ENCODE peak calls at places on chromosomes 7 and 10, in seven cellular contexts. One of them, this sample, is unnamed.
A peak's percentile ranks its signal among the peaks of the same experiment; 100 is the strongest.

GRCh38 chr10:121812031-121812430 is 115.8 kb downstream of the ATE1 start:
- DNase-seq in hepatocyte: no peak
- DNase-seq in Peyer's patch: no peak
- DNase-seq in esophagus squamous epithelium: no peak
- DNase-seq in GM23338: no peak
- DNase-seq in lung: no peak
- DNase-seq in H1: no peak
- DNase-seq in this sample: no peak

GRCh38 chr7:71364559-71364958 is 232.6 kb downstream of the GALNT17 start:
- DNase-seq in hepatocyte: no peak
- DNase-seq in Peyer's patch: no peak
- DNase-seq in esophagus squamous epithelium: no peak
- DNase-seq in GM23338: peak; percentile 71
- DNase-seq in lung: no peak
- DNase-seq in H1: no peak
- DNase-seq in this sample: no peak

GRCh38 chr10:125093199-125093841 is 67.0 kb downstream of the CTBP2 start:
- DNase-seq in hepatocyte: peak; percentile 42
- DNase-seq in Peyer's patch: no peak
- DNase-seq in esophagus squamous epithelium: no peak
- DNase-seq in GM23338: no peak
- DNase-seq in lung: no peak
- DNase-seq in H1: no peak
- DNase-seq in this sample: peak; percentile 85

GRCh38 chr10:69742928-69743602 is 58.6 kb upstream of the COL13A1 start:
- DNase-seq in hepatocyte: peak; percentile 55
- DNase-seq in Peyer's patch: no peak
- DNase-seq in esophagus squamous epithelium: no peak
- DNase-seq in GM23338: peak; percentile 75
- DNase-seq in lung: no peak
- DNase-seq in H1: peak; percentile 86
- DNase-seq in this sample: no peak

GRCh38 chr10:132465193-132465888 is 68.3 kb downstream of the PWWP2B start:
- DNase-seq in hepatocyte: no peak
- DNase-seq in Peyer's patch: no peak
- DNase-seq in esophagus squamous epithelium: no peak
- DNase-seq in GM23338: peak; percentile 73
- DNase-seq in lung: no peak
- DNase-seq in H1: no peak
- DNase-seq in this sample: no peak

GRCh38 chr10:79328147-79328701 is 19.0 kb upstream of the PPIF start:
- DNase-seq in hepatocyte: no peak
- DNase-seq in Peyer's patch: no peak
- DNase-seq in esophagus squamous epithelium: no peak
- DNase-seq in GM23338: no peak
- DNase-seq in lung: no peak
- DNase-seq in H1: no peak
- DNase-seq in this sample: no peak

GRCh38 chr7:23347682-23348180 is 48.6 kb downstream of the MALSU1 start:
- DNase-seq in hepatocyte: no peak
- DNase-seq in Peyer's patch: no peak
- DNase-seq in esophagus squamous epithelium: no peak
- DNase-seq in GM23338: no peak
- DNase-seq in lung: no peak
- DNase-seq in H1: no peak
- DNase-seq in this sample: no peak

GRCh38 chr10:14820010-14820774 is 17.6 kb downstream of the CDNF start:
- DNase-seq in hepatocyte: peak; percentile 61
- DNase-seq in Peyer's patch: no peak
- DNase-seq in esophagus squamous epithelium: no peak
- DNase-seq in GM23338: no peak
- DNase-seq in lung: no peak
- DNase-seq in H1: no peak
- DNase-seq in this sample: no peak

GRCh38 chr10:124378817-124379510 is 39.8 kb downstream of the OAT start:
- DNase-seq in hepatocyte: no peak
- DNase-seq in Peyer's patch: no peak
- DNase-seq in esophagus squamous epithelium: no peak
- DNase-seq in GM23338: no peak
- DNase-seq in lung: peak; percentile 38
- DNase-seq in H1: no peak
- DNase-seq in this sample: no peak

GRCh38 chr10:128186959-128187787 is 61.0 kb upstream of the MKI67 start:
- DNase-seq in hepatocyte: no peak
- DNase-seq in Peyer's patch: no peak
- DNase-seq in esophagus squamous epithelium: no peak
- DNase-seq in GM23338: no peak
- DNase-seq in lung: no peak
- DNase-seq in H1: no peak
- DNase-seq in this sample: no peak

GRCh38 chr7:131010029-131010705 is 276.2 kb upstream of the KLF14 start:
- DNase-seq in hepatocyte: no peak
- DNase-seq in Peyer's patch: no peak
- DNase-seq in esophagus squamous epithelium: no peak
- DNase-seq in GM23338: no peak
- DNase-seq in lung: no peak
- DNase-seq in H1: no peak
- DNase-seq in this sample: no peak

GRCh38 chr7:40826419-40827216 is 691.8 kb downstream of the SUGCT start:
- DNase-seq in hepatocyte: no peak
- DNase-seq in Peyer's patch: no peak
- DNase-seq in esophagus squamous epithelium: no peak
- DNase-seq in GM23338: peak; percentile 49
- DNase-seq in lung: no peak
- DNase-seq in H1: no peak
- DNase-seq in this sample: no peak

GRCh38 chr7:22854158-22855048 is 31.8 kb upstream of the TOMM7 start:
- DNase-seq in hepatocyte: peak; percentile 74
- DNase-seq in Peyer's patch: peak; percentile 88
- DNase-seq in esophagus squamous epithelium: peak; percentile 16
- DNase-seq in GM23338: peak; percentile 92
- DNase-seq in lung: peak; percentile 91
- DNase-seq in H1: peak; percentile 88
- DNase-seq in this sample: peak; percentile 95

GRCh38 chr7:94580601-94581000 is 71.0 kb downstream of the CASD1 start:
- DNase-seq in hepatocyte: peak; percentile 60
- DNase-seq in Peyer's patch: no peak
- DNase-seq in esophagus squamous epithelium: no peak
- DNase-seq in GM23338: no peak
- DNase-seq in lung: peak; percentile 73
- DNase-seq in H1: no peak
- DNase-seq in this sample: no peak

GRCh38 chr10:69461327-69462025 is 10.2 kb downstream of the TSPAN15 start:
- DNase-seq in hepatocyte: no peak
- DNase-seq in Peyer's patch: no peak
- DNase-seq in esophagus squamous epithelium: no peak
- DNase-seq in GM23338: no peak
- DNase-seq in lung: no peak
- DNase-seq in H1: no peak
- DNase-seq in this sample: no peak

GRCh38 chr7:51198654-51199053 is 118.0 kb downstream of the COBL start:
- DNase-seq in hepatocyte: no peak
- DNase-seq in Peyer's patch: no peak
- DNase-seq in esophagus squamous epithelium: no peak
- DNase-seq in GM23338: no peak
- DNase-seq in lung: no peak
- DNase-seq in H1: no peak
- DNase-seq in this sample: no peak

GRCh38 chr7:81457858-81458522 is 311.9 kb downstream of the HGF start:
- DNase-seq in hepatocyte: peak; percentile 70
- DNase-seq in Peyer's patch: no peak
- DNase-seq in esophagus squamous epithelium: no peak
- DNase-seq in GM23338: peak; percentile 20
- DNase-seq in lung: no peak
- DNase-seq in H1: no peak
- DNase-seq in this sample: no peak

GRCh38 chr10:114272696-114273095 is 33.6 kb downstream of the VWA2 start:
- DNase-seq in hepatocyte: no peak
- DNase-seq in Peyer's patch: no peak
- DNase-seq in esophagus squamous epithelium: no peak
- DNase-seq in GM23338: no peak
- DNase-seq in lung: no peak
- DNase-seq in H1: no peak
- DNase-seq in this sample: no peak

GRCh38 chr7:19538036-19538435 is 170.8 kb downstream of the POLR1F start:
- DNase-seq in hepatocyte: no peak
- DNase-seq in Peyer's patch: no peak
- DNase-seq in esophagus squamous epithelium: no peak
- DNase-seq in GM23338: peak; percentile 4
- DNase-seq in lung: no peak
- DNase-seq in H1: no peak
- DNase-seq in this sample: no peak

GRCh38 chr10:110226926-110227641 is 19.7 kb downstream of the MXI1 start:
- DNase-seq in hepatocyte: peak; percentile 70
- DNase-seq in Peyer's patch: peak; percentile 79
- DNase-seq in esophagus squamous epithelium: peak; percentile 93
- DNase-seq in GM23338: peak; percentile 76
- DNase-seq in lung: peak; percentile 81
- DNase-seq in H1: peak; percentile 61
- DNase-seq in this sample: peak; percentile 87

GRCh38 chr7:98091523-98091922 is 15.1 kb upstream of the LMTK2 start:
- DNase-seq in hepatocyte: no peak
- DNase-seq in Peyer's patch: no peak
- DNase-seq in esophagus squamous epithelium: no peak
- DNase-seq in GM23338: no peak
- DNase-seq in lung: no peak
- DNase-seq in H1: no peak
- DNase-seq in this sample: no peak
- TF ChIP-seq CTCF in hepatocyte: no peak
- TF ChIP-seq CTCF in Peyer's patch: no peak
- TF ChIP-seq CTCF in esophagus squamous epithelium: no peak
- TF ChIP-seq CTCF in GM23338: no peak
- TF ChIP-seq CTCF in lung: no peak
- TF ChIP-seq CTCF in H1: no peak
- TF ChIP-seq CTCF in this sample: no peak

GRCh38 chr10:97747573-97747972 is 10.6 kb downstream of the ZFYVE27 start:
- DNase-seq in hepatocyte: no peak
- DNase-seq in Peyer's patch: no peak
- DNase-seq in esophagus squamous epithelium: no peak
- DNase-seq in GM23338: no peak
- DNase-seq in lung: no peak
- DNase-seq in H1: no peak
- DNase-seq in this sample: no peak
- H3K36me3 ChIP-seq in hepatocyte: no peaks in the 10 kb centered on the region
- H3K36me3 ChIP-seq in Peyer's patch: peaks cover 3% of the 10 kb centered on the region
- H3K36me3 ChIP-seq in esophagus squamous epithelium: peaks cover 46% of the 10 kb centered on the region
- H3K36me3 ChIP-seq in GM23338: peaks cover 21% of the 10 kb centered on the region
- H3K36me3 ChIP-seq in lung: peaks cover 56% of the 10 kb centered on the region
- H3K36me3 ChIP-seq in H1: peaks cover 50% of the 10 kb centered on the region
- H3K36me3 ChIP-seq in this sample: peaks cover 81% of the 10 kb centered on the region

GRCh38 chr7:875476-876076 is 778 bp upstream of the GET4 start:
- DNase-seq in hepatocyte: no peak
- DNase-seq in Peyer's patch: no peak
- DNase-seq in esophagus squamous epithelium: no peak
- DNase-seq in GM23338: no peak
- DNase-seq in lung: peak; percentile 46
- DNase-seq in H1: no peak
- DNase-seq in this sample: no peak
- H3K4me3 ChIP-seq in hepatocyte: peak overlapping the region; percentile 35
- H3K4me3 ChIP-seq in Peyer's patch: peak overlapping the region; percentile 37
- H3K4me3 ChIP-seq in esophagus squamous epithelium: peak overlapping the region; percentile 14
- H3K4me3 ChIP-seq in GM23338: peak overlapping the region; percentile 41
- H3K4me3 ChIP-seq in lung: no peak overlapping the region
- H3K4me3 ChIP-seq in H1: no peak overlapping the region
- H3K4me3 ChIP-seq in this sample: peak overlapping the region; percentile 27

GRCh38 chr7:68629-69028 is 123.7 kb upstream of the FAM20C start:
- DNase-seq in hepatocyte: no peak
- DNase-seq in Peyer's patch: no peak
- DNase-seq in esophagus squamous epithelium: no peak
- DNase-seq in GM23338: peak; percentile 49
- DNase-seq in lung: no peak
- DNase-seq in H1: no peak
- DNase-seq in this sample: peak; percentile 7
- TF ChIP-seq CTCF in hepatocyte: no peak
- TF ChIP-seq CTCF in Peyer's patch: no peak
- TF ChIP-seq CTCF in esophagus squamous epithelium: peak; percentile 11
- TF ChIP-seq CTCF in GM23338: peak; percentile 18
- TF ChIP-seq CTCF in lung: no peak
- TF ChIP-seq CTCF in H1: peak; percentile 31
- TF ChIP-seq CTCF in this sample: no peak

GRCh38 chr7:155781433-155781832 is 30.8 kb downstream of the SHH start:
- DNase-seq in hepatocyte: no peak
- DNase-seq in Peyer's patch: no peak
- DNase-seq in esophagus squamous epithelium: no peak
- DNase-seq in GM23338: no peak
- DNase-seq in lung: no peak
- DNase-seq in H1: no peak
- DNase-seq in this sample: no peak
- H3K36me3 ChIP-seq in hepatocyte: no peaks in the 10 kb centered on the region
- H3K36me3 ChIP-seq in Peyer's patch: no peaks in the 10 kb centered on the region
- H3K36me3 ChIP-seq in esophagus squamous epithelium: peaks cover 5% of the 10 kb centered on the region
- H3K36me3 ChIP-seq in GM23338: no peaks in the 10 kb centered on the region
- H3K36me3 ChIP-seq in lung: peaks cover 22% of the 10 kb centered on the region
- H3K36me3 ChIP-seq in H1: peaks cover 6% of the 10 kb centered on the region
- H3K36me3 ChIP-seq in this sample: peaks cover 13% of the 10 kb centered on the region

DNA sequence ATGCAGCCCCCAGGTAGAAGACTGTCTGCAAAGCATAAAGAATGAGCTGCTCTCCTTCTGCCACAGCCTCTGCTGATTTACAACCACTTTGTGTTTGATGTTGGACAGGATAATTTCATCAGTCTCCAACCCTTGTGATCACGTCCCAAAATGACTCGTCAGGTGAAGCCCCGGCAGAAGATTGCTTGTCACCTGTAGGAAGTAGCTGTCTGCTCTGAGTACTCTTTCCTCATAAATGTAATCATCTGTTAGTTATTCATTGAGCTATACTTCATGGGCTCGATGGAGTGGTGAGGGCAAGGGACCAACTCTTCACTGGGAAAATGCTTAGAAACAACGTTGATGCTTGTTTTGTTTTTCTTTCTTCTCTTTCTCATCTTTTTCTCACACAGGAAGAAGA is 290.9 kb upstream of the SP8 start:
- DNase-seq in hepatocyte: no peak
- DNase-seq in Peyer's patch: no peak
- DNase-seq in esophagus squamous epithelium: no peak
- DNase-seq in GM23338: no peak
- DNase-seq in lung: no peak
- DNase-seq in H1: no peak
- DNase-seq in this sample: no peak
- H3K4me3 ChIP-seq in hepatocyte: no peak overlapping the region
- H3K4me3 ChIP-seq in Peyer's patch: no peak overlapping the region
- H3K4me3 ChIP-seq in esophagus squamous epithelium: no peak overlapping the region
- H3K4me3 ChIP-seq in GM23338: no peak overlapping the region
- H3K4me3 ChIP-seq in lung: no peak overlapping the region
- H3K4me3 ChIP-seq in H1: no peak overlapping the region
- H3K4me3 ChIP-seq in this sample: no peak overlapping the region

GRCh38 chr10:83917519-83918506 is 221.5 kb upstream of the GHITM start:
- DNase-seq in hepatocyte: peak; percentile 68
- DNase-seq in Peyer's patch: no peak
- DNase-seq in esophagus squamous epithelium: no peak
- DNase-seq in GM23338: peak; percentile 78
- DNase-seq in lung: no peak
- DNase-seq in H1: no peak
- DNase-seq in this sample: no peak
- TF ChIP-seq CTCF in hepatocyte: peak; percentile 46
- TF ChIP-seq CTCF in Peyer's patch: peak; percentile 25
- TF ChIP-seq CTCF in esophagus squamous epithelium: no peak
- TF ChIP-seq CTCF in GM23338: peak; percentile 57
- TF ChIP-seq CTCF in lung: no peak
- TF ChIP-seq CTCF in H1: peak; percentile 37
- TF ChIP-seq CTCF in this sample: no peak